ENCODE peak calls at places on chromosomes 16 and 17, in eight cellular contexts. X, S, T, L, R, G, B and D are unnamed samples.

GRCh38 chr17:66715076-66715675 is 119.7 kb upstream of the CACNG5 start:
- DNase-seq in S (peak), T (no peak), R (no peak), X (no peak), B (no peak), G (no peak), L (peak), D (no peak)

GRCh38 chr16:1510272-1510671 is 17.1 kb downstream of the TELO2 start:
- DNase-seq in S (no peak), G (no peak), R (no peak), B (no peak), L (no peak), X (no peak), T (no peak), D (no peak)

GRCh38 chr16:89904606-89905510 is 13.8 kb upstream of the MC1R start:
- DNase-seq in X (no peak), L (no peak), B (no peak), G (no peak), R (no peak), T (no peak), S (no peak), D (peak)

GRCh38 chr17:62179525-62180161 is 114.6 kb upstream of the MED13 start:
- DNase-seq in L (peak), T (no peak), B (no peak), X (peak), R (no peak), S (no peak), G (peak), D (peak)

GRCh38 chr17:47274319-47275069 is 20.9 kb downstream of the ITGB3 start:
- DNase-seq in T (no peak), R (no peak), B (no peak), G (no peak), X (no peak), L (no peak), S (no peak), D (no peak)

GRCh38 chr17:49555495-49556018 is 20.1 kb upstream of the NXPH3 start:
- DNase-seq in T (no peak), G (no peak), B (no peak), R (peak), L (no peak), X (no peak), S (peak), D (no peak)

GRCh38 chr16:49491736-49492089 is 118.1 kb downstream of the C16orf78 start:
- DNase-seq in G (peak), T (no peak), B (no peak), L (no peak), R (no peak), X (peak), S (peak), D (no peak)

GRCh38 chr17:67414559-67414958 is 37.5 kb downstream of the PITPNC1 start:
- DNase-seq in X (no peak), L (no peak), R (no peak), T (no peak), G (no peak), B (no peak), S (no peak), D (no peak)

GRCh38 chr16:78462261-78463208 is 363.1 kb downstream of the WWOX start:
- DNase-seq in X (no peak), L (peak), R (no peak), B (no peak), S (no peak), G (no peak), T (no peak), D (no peak)

GRCh38 chr16:11583889-11584565 is 2.7 kb downstream of the LITAF start:
- DNase-seq in T (no peak), G (peak), L (peak), X (peak), R (no peak), S (no peak), B (no peak), D (no peak)

GRCh38 chr16:3431779-3432219 is 11.5 kb downstream of the ZNF597 start:
- DNase-seq in X (no peak), B (peak), T (no peak), R (peak), L (peak), G (no peak), S (no peak), D (no peak)

GRCh38 chr17:50033316-50033715 is 22.6 kb upstream of the ITGA3 start:
- DNase-seq in B (no peak), R (peak), G (no peak), L (no peak), S (no peak), T (no peak), X (no peak), D (no peak)

GRCh38 chr16:55370762-55371482 is 46.9 kb downstream of the IRX6 start:
- DNase-seq in X (peak), B (peak), G (peak), T (peak), L (peak), S (peak), R (peak), D (peak)

GRCh38 chr17:61425682-61426481 is 26.2 kb downstream of the TBX2 start:
- DNase-seq in T (peak), R (peak), X (no peak), B (no peak), L (no peak), G (peak), S (peak), D (no peak)

GRCh38 chr17:81902023-81902652 is at the start of gene NPB:
- DNase-seq in G (no peak), L (no peak), S (no peak), T (peak), X (no peak), R (peak), B (no peak), D (no peak)

GRCh38 chr16:9703731-9704130 is 478.5 kb downstream of the GRIN2A start:
- DNase-seq in L (no peak), X (no peak), G (no peak), S (no peak), T (no peak), R (no peak), B (no peak), D (no peak)

GRCh38 chr17:79036181-79036580 is 12.2 kb downstream of the C1QTNF1 start:
- DNase-seq in S (no peak), B (no peak), L (no peak), G (no peak), X (no peak), R (no peak), T (no peak), D (no peak)

GRCh38 chr16:67393111-67393789 is at the start of gene TPPP3:
- DNase-seq in S (peak), G (peak), T (peak), B (peak), X (peak), R (peak), L (peak), D (peak)

GRCh38 chr17:35766903-35767510 is 6.3 kb downstream of the C17orf50 start:
- DNase-seq in R (peak), T (no peak), S (no peak), L (no peak), X (peak), B (no peak), G (peak), D (peak)

GRCh38 chr16:89375021-89375420 is 115.3 kb downstream of the ANKRD11 start:
- DNase-seq in G (no peak), S (no peak), L (no peak), T (no peak), X (no peak), B (no peak), R (no peak), D (no peak)

GRCh38 chr16:10090816-10091215 is 91.4 kb downstream of the GRIN2A start:
- DNase-seq in S (no peak), L (no peak), R (no peak), X (peak), B (no peak), T (no peak), G (no peak), D (no peak)

GRCh38 chr17:19703776-19704371 is 12.5 kb downstream of the SLC47A2 start:
- DNase-seq in T (no peak), S (peak), G (no peak), B (no peak), R (peak), X (no peak), L (no peak), D (no peak)

GRCh38 chr17:79904865-79905264 is 65.6 kb upstream of the CBX4 start:
- DNase-seq in X (no peak), B (no peak), T (no peak), G (no peak), R (no peak), S (no peak), L (no peak), D (no peak)

GRCh38 chr17:78141437-78142112 is 4.6 kb upstream of the C17orf99 start:
- DNase-seq in B (no peak), G (no peak), X (peak), S (no peak), L (no peak), R (no peak), T (no peak), D (no peak)

GRCh38 chr17:79861371-79862216 is 22.4 kb upstream of the CBX4 start:
- DNase-seq in S (no peak), L (peak), B (no peak), G (no peak), R (no peak), T (no peak), X (no peak), D (no peak)

GRCh38 chr16:46555981-46556380 is 65.2 kb downstream of the SHCBP1 start:
- DNase-seq in T (no peak), X (peak), L (no peak), R (no peak), B (no peak), G (no peak), S (no peak), D (no peak)

GRCh38 chr17:73593249-73593965 is 50.8 kb downstream of the SDK2 start:
- DNase-seq in B (no peak), S (no peak), X (no peak), L (no peak), R (no peak), T (no peak), G (no peak), D (no peak)
- H3K27ac ChIP-seq in B (no peak), S (no peak), X (no peak), L (no peak), R (no peak), T (no peak), G (no peak), D (no peak)

GRCh38 chr16:56518435-56518834 is 1.4 kb downstream of the BBS2 start:
- DNase-seq in X (peak), R (no peak), B (no peak), L (no peak), T (no peak), G (no peak), S (no peak), D (no peak)

GRCh38 chr16:56517206-56517605 is 2.6 kb downstream of the BBS2 start:
- DNase-seq in G (no peak), L (no peak), T (no peak), R (no peak), B (no peak), X (no peak), S (no peak), D (no peak)

GRCh38 chr16:56520251-56520577 is 390 bp upstream of the BBS2 start:
- DNase-seq in B (no peak), G (no peak), L (no peak), X (no peak), S (no peak), R (no peak), T (no peak), D (no peak)

GRCh38 chr16:56515665-56516064 is 4.2 kb downstream of the BBS2 start:
- DNase-seq in R (no peak), L (no peak), B (no peak), S (no peak), X (no peak), G (no peak), T (no peak), D (no peak)

GRCh38 chr16:56519459-56520250 is at the start of gene BBS2:
- DNase-seq in R (peak), B (peak), X (peak), G (peak), T (peak), L (peak), S (peak), D (peak)
- TF ChIP-seq CTCF in R (no peak), B (no peak), X (peak), G (no peak), T (no peak), L (no peak), S (no peak), D (no peak)

GRCh38 chr16:25481636-25482035 is 210.1 kb upstream of the HS3ST4 start:
- DNase-seq in G (no peak), S (peak), R (no peak), B (no peak), T (no peak), L (no peak), X (peak), D (no peak)

GRCh38 chr16:25478476-25478875 is 213.3 kb upstream of the HS3ST4 start:
- DNase-seq in X (no peak), S (no peak), B (no peak), R (no peak), T (no peak), G (no peak), L (no peak), D (no peak)
- H3K27ac ChIP-seq in X (no peak), S (no peak), B (no peak), R (no peak), T (no peak), G (no peak), L (no peak), D (no peak)

GRCh38 chr16:6031102-6031501 is 933.5 kb upstream of the EEF2KMT start:
- DNase-seq in R (no peak), B (no peak), G (no peak), T (no peak), S (no peak), X (no peak), L (no peak), D (no peak)

GRCh38 chr16:6038966-6039530 is 941.5 kb upstream of the EEF2KMT start:
- DNase-seq in S (no peak), L (no peak), G (no peak), X (no peak), B (no peak), R (peak), T (no peak), D (no peak)

GRCh38 chr16:6031567-6031966 is 934.0 kb upstream of the EEF2KMT start:
- DNase-seq in X (no peak), S (no peak), B (no peak), L (no peak), R (no peak), G (no peak), T (no peak), D (no peak)

GRCh38 chr16:6032438-6032837 is 934.8 kb upstream of the EEF2KMT start:
- DNase-seq in T (no peak), G (no peak), B (no peak), X (no peak), S (no peak), R (no peak), L (no peak), D (no peak)

GRCh38 chr16:6035161-6035560 is 937.6 kb upstream of the EEF2KMT start:
- DNase-seq in X (no peak), L (no peak), G (no peak), T (no peak), R (no peak), B (no peak), S (no peak), D (no peak)
- TF ChIP-seq CTCF in X (no peak), L (no peak), G (no peak), T (peak), R (no peak), B (no peak), S (peak), D (no peak)

GRCh38 chr17:7464081-7464480 is 15.3 kb downstream of the ZBTB4 start:
- DNase-seq in T (no peak), R (no peak), G (no peak), S (no peak), B (no peak), L (no peak), X (peak), D (no peak)

GRCh38 chr17:7467498-7467897 is 11.9 kb downstream of the ZBTB4 start:
- DNase-seq in T (no peak), R (no peak), G (no peak), B (no peak), S (no peak), L (no peak), X (no peak), D (no peak)

GRCh38 chr17:7466318-7466643 is 13.2 kb downstream of the ZBTB4 start:
- DNase-seq in G (no peak), R (no peak), X (no peak), L (no peak), S (no peak), B (no peak), T (no peak), D (no peak)

GRCh38 chr17:7466644-7467341 is 12.6 kb downstream of the ZBTB4 start:
- DNase-seq in R (no peak), S (no peak), G (no peak), B (no peak), L (peak), T (no peak), X (peak), D (no peak)

GRCh38 chr17:7465481-7466275 is 13.8 kb downstream of the ZBTB4 start:
- DNase-seq in B (no peak), T (no peak), L (no peak), S (no peak), R (no peak), G (no peak), X (no peak), D (no peak)
- H3K27ac ChIP-seq in B (peak), T (no peak), L (no peak), S (no peak), R (no peak), G (no peak), X (no peak), D (peak)

GRCh38 chr16:85752511-85753420 is 1.9 kb upstream of the C16orf74 start:
- DNase-seq in S (peak), R (peak), T (peak), L (no peak), G (no peak), B (no peak), X (peak), D (peak)
- TF ChIP-seq CTCF in S (peak), R (peak), T (peak), L (no peak), G (no peak), B (no peak), X (no peak), D (peak)

GRCh38 chr16:58034128-58034685 is 8.7 kb downstream of the MMP15 start:
- DNase-seq in R (peak), G (no peak), S (no peak), X (no peak), L (no peak), T (no peak), B (no peak), D (no peak)
- H3K27ac ChIP-seq in R (no peak), G (no peak), S (no peak), X (no peak), L (no peak), T (no peak), B (no peak), D (no peak)

GRCh38 chr17:41618341-41619161 is 5.8 kb downstream of the KRT17 start:
- DNase-seq in S (no peak), G (no peak), T (no peak), X (peak), B (no peak), R (no peak), L (no peak), D (peak)

GRCh38 chr17:41620583-41621434 is 3.6 kb downstream of the KRT17 start:
- DNase-seq in L (no peak), S (no peak), T (no peak), R (no peak), B (no peak), X (peak), G (no peak), D (no peak)

GRCh38 chr17:41617698-41618097 is 5.1 kb upstream of the KRT16 start:
- DNase-seq in T (no peak), S (no peak), G (no peak), B (no peak), R (no peak), L (no peak), X (peak), D (no peak)

GRCh38 chr17:41617136-41617535 is 4.6 kb upstream of the KRT16 start:
- DNase-seq in R (no peak), X (peak), L (no peak), G (no peak), B (no peak), S (no peak), T (no peak), D (no peak)

DNA sequence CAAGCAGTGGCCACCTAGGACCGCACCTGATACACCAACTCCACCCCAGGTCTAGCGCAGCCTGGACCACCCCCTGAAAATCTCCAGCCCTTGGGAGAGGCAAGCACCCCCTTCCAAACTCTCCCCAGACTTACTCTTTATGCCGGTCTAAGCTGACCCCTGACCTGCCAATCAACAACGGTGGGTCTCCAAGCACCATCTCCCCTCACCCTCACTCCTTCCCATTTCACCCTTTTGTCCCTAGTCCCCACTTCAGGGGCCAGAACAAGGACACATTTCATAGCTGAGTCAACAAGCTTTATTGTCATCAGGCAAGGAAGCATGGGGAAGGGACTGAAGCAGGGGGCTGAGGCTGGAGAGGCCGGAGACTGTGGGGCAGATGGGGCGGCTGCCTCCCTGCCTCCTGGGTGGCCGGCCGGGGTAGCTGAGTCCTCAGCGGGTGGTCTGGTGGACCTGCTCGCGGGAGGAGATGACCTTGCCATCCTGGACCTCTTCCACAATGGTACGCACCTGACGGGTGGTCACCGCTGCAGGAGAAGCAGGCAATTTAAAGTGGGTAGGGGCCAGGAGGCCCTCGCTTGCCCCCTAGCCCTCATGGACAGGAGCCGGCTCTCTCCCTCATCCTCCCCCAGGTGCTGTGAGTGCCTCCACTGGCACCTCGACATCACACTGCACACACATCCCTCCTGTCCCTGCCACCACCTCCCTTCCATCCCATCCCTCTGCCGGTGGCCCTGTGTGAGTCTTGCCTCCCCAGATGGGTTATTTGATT is 5.0 kb downstream of the KRT17 start:
- DNase-seq in G (no peak), T (no peak), R (no peak), L (no peak), S (no peak), X (peak), B (no peak), D (no peak)
- TF ChIP-seq CTCF in G (no peak), T (no peak), R (no peak), L (no peak), S (no peak), X (no peak), B (no peak), D (no peak)